ENCODE peak calls at places on chromosomes 13 and 19, in ten cellular contexts. U is AG09309, I is RWPE1, O is brain microvascular endothelial cell, F is tibial nerve, R is IMR-90, Q is Caco-2, K is lung, M is endothelial cell, P is transverse colon. S is an unnamed sample.

GRCh38 chr19:38265213-38265861 is 964 bp downstream of the SPINT2 start:
- DNase-seq in O (no peak), Q (peak; percentile 55), M (no peak), R (no peak), I (peak; percentile 34), F (no peak), U (no peak), P (peak; percentile 63), K (peak; percentile 41), S (no peak)

GRCh38 chr13:27018230-27018875 is 153.3 kb downstream of the USP12 start:
- DNase-seq in Q (no peak), K (no peak), M (no peak), I (no peak), R (no peak), U (no peak), O (no peak), F (no peak), P (peak; percentile 7), S (no peak)

GRCh38 chr13:93058301-93058700 is 168.3 kb upstream of the GPC6 start:
- DNase-seq in P (no peak), U (no peak), Q (no peak), F (no peak), R (no peak), I (no peak), K (no peak), M (no peak), O (no peak), S (no peak)

GRCh38 chr13:95212962-95213850 is 88.0 kb downstream of the ABCC4 start:
- DNase-seq in I (no peak), U (no peak), Q (no peak), R (no peak), O (no peak), K (no peak), P (no peak), M (no peak), F (no peak), S (no peak)

GRCh38 chr19:13155472-13156284 is 5.5 kb downstream of the IER2 start:
- DNase-seq in F (peak; percentile 71), P (peak; percentile 88), I (peak; percentile 64), O (peak; percentile 70), M (peak; percentile 77), R (peak; percentile 76), K (peak; percentile 70), Q (peak; percentile 81), U (no peak), S (peak; percentile 69)

GRCh38 chr19:2274937-2275535 is 6.9 kb downstream of the PEAK3 start:
- DNase-seq in M (peak; percentile 77), K (peak; percentile 68), R (peak; percentile 64), Q (peak; percentile 83), U (no peak), P (peak; percentile 80), F (no peak), I (peak; percentile 48), O (peak; percentile 70), S (no peak)

GRCh38 chr19:42270346-42271044 is 1.4 kb downstream of the CIC start:
- DNase-seq in U (peak; percentile 76), I (peak; percentile 59), R (no peak), F (peak; percentile 44), M (no peak), P (peak; percentile 63), O (peak; percentile 70), K (no peak), Q (no peak), S (no peak)

GRCh38 chr13:80649274-80649673 is 308.3 kb upstream of the SPRY2 start:
- DNase-seq in P (no peak), O (no peak), R (no peak), I (no peak), Q (no peak), U (no peak), K (no peak), M (no peak), F (no peak), S (no peak)

GRCh38 chr19:49553451-49554271 is 25.9 kb downstream of the RCN3 start:
- DNase-seq in O (peak; percentile 72), K (no peak), P (peak; percentile 70), I (peak; percentile 77), Q (peak; percentile 84), F (no peak), M (no peak), U (peak; percentile 52), R (peak; percentile 69), S (no peak)

GRCh38 chr13:78657699-78658629 is 991 bp downstream of the OBI1 start:
- DNase-seq in P (no peak), M (no peak), U (no peak), R (peak; percentile 8), K (no peak), I (peak; percentile 36), O (no peak), F (no peak), Q (peak; percentile 59), S (no peak)

DNA sequence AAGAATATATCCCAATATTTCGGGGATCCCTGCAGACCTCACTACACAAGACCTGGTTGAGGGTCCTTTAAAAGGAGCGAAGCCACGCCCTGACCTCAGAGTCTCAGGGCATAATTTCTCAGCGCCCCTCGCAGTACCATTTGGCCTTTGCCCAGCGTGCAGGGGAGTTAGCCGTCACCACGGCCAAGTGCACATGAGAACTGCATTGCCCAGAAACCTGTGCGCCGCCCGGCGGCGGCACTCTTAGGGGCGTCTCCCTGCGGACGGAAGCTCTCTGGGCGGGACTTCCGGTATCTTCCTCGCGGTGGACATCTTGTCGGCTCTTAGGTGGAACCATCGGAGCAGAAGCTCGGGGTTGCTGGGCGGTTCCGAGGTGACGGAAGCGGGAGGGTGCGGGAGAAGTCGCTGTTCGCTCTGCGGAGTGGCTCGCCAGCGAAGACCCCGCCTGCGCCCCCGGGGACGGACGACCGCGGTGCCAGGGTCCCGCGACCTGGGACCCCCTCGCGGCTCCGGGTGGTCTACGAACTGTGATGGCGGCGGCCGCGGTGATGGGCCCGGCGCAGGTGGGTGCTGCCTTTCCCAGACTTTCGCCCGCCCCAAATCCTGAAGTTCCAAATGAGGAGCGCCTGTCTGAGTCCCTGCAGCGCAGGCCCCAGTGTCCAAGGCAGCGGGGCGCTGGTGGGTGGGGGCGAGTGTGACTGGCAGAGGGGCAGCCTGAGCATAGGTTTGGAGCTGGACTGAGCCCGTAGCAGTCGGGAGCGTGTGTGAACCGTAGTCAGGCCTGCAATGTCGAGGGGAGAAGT is at the start of gene ZNF134:
- DNase-seq in U (peak; percentile 44), R (peak; percentile 87), O (peak; percentile 82), P (peak; percentile 94), M (peak; percentile 86), K (peak; percentile 93), F (peak; percentile 70), Q (peak; percentile 79), I (peak; percentile 84), S (peak; percentile 96)
- TF ChIP-seq CTCF in U (peak; percentile 35), R (peak; percentile 39), O (peak; percentile 39), P (peak; percentile 26), M (no peak), K (no peak), F (peak; percentile 45), Q (no peak), I (no peak), S (peak; percentile 11)

GRCh38 chr19:7351861-7352260 is 3.1 kb downstream of the ARHGEF18 start:
- DNase-seq in O (no peak), P (no peak), R (no peak), U (no peak), Q (no peak), K (no peak), M (no peak), I (no peak), F (no peak), S (no peak)

GRCh38 chr19:7349961-7350711 is 1.4 kb downstream of the ARHGEF18 start:
- DNase-seq in I (no peak), Q (no peak), K (no peak), M (no peak), P (peak; percentile 48), O (no peak), R (no peak), F (no peak), U (no peak), S (no peak)

GRCh38 chr19:7349231-7349591 is 474 bp downstream of the ARHGEF18 start:
- DNase-seq in F (no peak), K (no peak), Q (no peak), R (no peak), P (no peak), M (no peak), I (no peak), U (no peak), O (no peak), S (no peak)

GRCh38 chr19:7346488-7346971 is 2.2 kb upstream of the ARHGEF18 start:
- DNase-seq in R (no peak), F (no peak), Q (no peak), K (no peak), M (no peak), U (no peak), I (no peak), O (no peak), P (no peak), S (no peak)

GRCh38 chr19:7348587-7349230 is at the start of gene ARHGEF18:
- DNase-seq in R (no peak), F (no peak), O (no peak), P (peak; percentile 40), M (no peak), Q (no peak), K (peak; percentile 51), I (no peak), U (no peak), S (no peak)
- TF ChIP-seq CTCF in R (no peak), F (no peak), O (no peak), P (no peak), M (no peak), Q (no peak), K (no peak), I (no peak), U (no peak), S (no peak)

GRCh38 chr19:45753548-45753947 is 15.5 kb downstream of the SIX5 start:
- DNase-seq in I (no peak), M (no peak), U (no peak), K (no peak), F (no peak), Q (no peak), O (no peak), P (no peak), R (no peak), S (no peak)
- TF ChIP-seq CTCF in I (no peak), M (no peak), U (no peak), K (no peak), F (no peak), Q (no peak), O (peak; percentile 29), P (no peak), R (peak; percentile 13), S (no peak)

GRCh38 chr13:51347099-51347498 is 7.6 kb downstream of the SERPINE3 start:
- DNase-seq in K (no peak), M (no peak), Q (no peak), U (no peak), I (no peak), O (no peak), R (no peak), F (no peak), P (no peak), S (no peak)

GRCh38 chr13:51342706-51343105 is 3.2 kb downstream of the SERPINE3 start:
- DNase-seq in F (no peak), R (peak; percentile 78), U (peak; percentile 31), P (no peak), K (no peak), I (no peak), M (no peak), O (peak; percentile 43), Q (no peak), S (no peak)

GRCh38 chr13:51346397-51346796 is 6.9 kb downstream of the SERPINE3 start:
- DNase-seq in U (no peak), K (no peak), F (no peak), R (no peak), M (no peak), Q (no peak), O (no peak), P (no peak), I (no peak), S (no peak)

GRCh38 chr13:51349016-51349415 is 9.5 kb downstream of the SERPINE3 start:
- DNase-seq in M (no peak), P (no peak), I (no peak), F (no peak), K (no peak), O (no peak), U (no peak), Q (no peak), R (no peak), S (no peak)

GRCh38 chr13:51348069-51348967 is 8.8 kb downstream of the SERPINE3 start:
- DNase-seq in R (no peak), I (no peak), O (no peak), P (no peak), F (no peak), M (no peak), Q (no peak), K (no peak), U (no peak), S (no peak)
- TF ChIP-seq CTCF in R (no peak), I (no peak), O (no peak), P (no peak), F (no peak), M (no peak), Q (no peak), K (no peak), U (no peak), S (no peak)

S was measured in D721Med.